ENCODE peak calls at places on chromosome 22, in five cellular contexts. One of them, this sample, is unnamed.

GRCh38 chr22:36546932-36547331 is 18.0 kb upstream of the EIF3D start:
- DNase-seq in fibroblast of lung: peak
- DNase-seq in neural crest cell: no peak
- DNase-seq in WERI-Rb-1: no peak
- DNase-seq in Calu3: peak
- DNase-seq in this sample: no peak

GRCh38 chr22:25048659-25049657 is 96.4 kb downstream of the KIAA1671 start:
- DNase-seq in neural crest cell: peak
- DNase-seq in fibroblast of lung: peak
- DNase-seq in Calu3: peak
- DNase-seq in WERI-Rb-1: peak
- DNase-seq in this sample: peak

GRCh38 chr22:17903564-17904295 is 120.6 kb downstream of the MICAL3 start:
- DNase-seq in neural crest cell: no peak
- DNase-seq in WERI-Rb-1: no peak
- DNase-seq in fibroblast of lung: no peak
- DNase-seq in Calu3: no peak
- DNase-seq in this sample: no peak

GRCh38 chr22:32336185-32336603 is 21.5 kb upstream of the RFPL3 start:
- DNase-seq in WERI-Rb-1: no peak
- DNase-seq in Calu3: no peak
- DNase-seq in fibroblast of lung: no peak
- DNase-seq in neural crest cell: no peak
- DNase-seq in this sample: no peak

GRCh38 chr22:35369996-35370395 is 10.9 kb upstream of the HMOX1 start:
- DNase-seq in WERI-Rb-1: peak
- DNase-seq in fibroblast of lung: no peak
- DNase-seq in neural crest cell: no peak
- DNase-seq in Calu3: no peak
- DNase-seq in this sample: no peak

GRCh38 chr22:27870234-27871191 is 48.5 kb downstream of the PITPNB start:
- DNase-seq in fibroblast of lung: no peak
- DNase-seq in WERI-Rb-1: no peak
- DNase-seq in Calu3: peak
- DNase-seq in neural crest cell: no peak
- DNase-seq in this sample: no peak

GRCh38 chr22:37105154-37105553 is 4.4 kb downstream of the TMPRSS6 start:
- DNase-seq in fibroblast of lung: no peak
- DNase-seq in WERI-Rb-1: no peak
- DNase-seq in neural crest cell: no peak
- DNase-seq in Calu3: no peak
- DNase-seq in this sample: no peak

GRCh38 chr22:27919943-27920755 is 1.1 kb upstream of the PITPNB start:
- DNase-seq in Calu3: no peak
- DNase-seq in WERI-Rb-1: peak
- DNase-seq in fibroblast of lung: peak
- DNase-seq in neural crest cell: peak
- DNase-seq in this sample: no peak

GRCh38 chr22:18057568-18058209 is 20.1 kb upstream of the PEX26 start:
- DNase-seq in fibroblast of lung: peak
- DNase-seq in WERI-Rb-1: no peak
- DNase-seq in Calu3: peak
- DNase-seq in neural crest cell: no peak
- DNase-seq in this sample: no peak

GRCh38 chr22:36325163-36326031 is 62.4 kb downstream of the MYH9 start:
- DNase-seq in neural crest cell: no peak
- DNase-seq in fibroblast of lung: peak
- DNase-seq in Calu3: no peak
- DNase-seq in WERI-Rb-1: no peak
- DNase-seq in this sample: no peak

GRCh38 chr22:21759133-21759532 is 23.5 kb upstream of the YPEL1 start:
- DNase-seq in fibroblast of lung: no peak
- DNase-seq in WERI-Rb-1: no peak
- DNase-seq in neural crest cell: no peak
- DNase-seq in Calu3: no peak
- DNase-seq in this sample: no peak

GRCh38 chr22:49330421-49331222 is 497.1 kb downstream of the BRD1 start:
- DNase-seq in Calu3: no peak
- DNase-seq in neural crest cell: no peak
- DNase-seq in WERI-Rb-1: no peak
- DNase-seq in fibroblast of lung: no peak
- DNase-seq in this sample: no peak

GRCh38 chr22:29041408-29041807 is 20.2 kb downstream of the C22orf31 start:
- DNase-seq in neural crest cell: no peak
- DNase-seq in Calu3: no peak
- DNase-seq in WERI-Rb-1: no peak
- DNase-seq in fibroblast of lung: peak
- DNase-seq in this sample: no peak

GRCh38 chr22:46149998-46150549 is at the start of gene PPARA:
- DNase-seq in WERI-Rb-1: peak
- DNase-seq in neural crest cell: peak
- DNase-seq in Calu3: peak
- DNase-seq in fibroblast of lung: peak
- DNase-seq in this sample: peak

GRCh38 chr22:24440270-24440717 is 12.9 kb downstream of the ADORA2A start:
- DNase-seq in WERI-Rb-1: no peak
- DNase-seq in fibroblast of lung: no peak
- DNase-seq in Calu3: no peak
- DNase-seq in neural crest cell: no peak
- DNase-seq in this sample: no peak

GRCh38 chr22:36470162-36470993 is 11.1 kb downstream of the TXN2 start:
- DNase-seq in neural crest cell: peak
- DNase-seq in fibroblast of lung: peak
- DNase-seq in WERI-Rb-1: peak
- DNase-seq in Calu3: peak
- DNase-seq in this sample: peak

GRCh38 chr22:46813816-46814597 is 51.6 kb downstream of the TBC1D22A start:
- DNase-seq in neural crest cell: no peak
- DNase-seq in Calu3: peak
- DNase-seq in WERI-Rb-1: no peak
- DNase-seq in fibroblast of lung: peak
- DNase-seq in this sample: no peak

GRCh38 chr22:28952857-28953256 is 69.5 kb downstream of the ZNRF3 start:
- DNase-seq in fibroblast of lung: peak
- DNase-seq in WERI-Rb-1: no peak
- DNase-seq in neural crest cell: no peak
- DNase-seq in Calu3: no peak
- DNase-seq in this sample: no peak

GRCh38 chr22:45548441-45548840 is 45.8 kb downstream of the FBLN1 start:
- DNase-seq in Calu3: no peak
- DNase-seq in fibroblast of lung: no peak
- DNase-seq in WERI-Rb-1: no peak
- DNase-seq in neural crest cell: no peak
- DNase-seq in this sample: no peak

GRCh38 chr22:43474161-43475101 is 62.6 kb downstream of the MPPED1 start:
- DNase-seq in neural crest cell: no peak
- DNase-seq in Calu3: no peak
- DNase-seq in WERI-Rb-1: no peak
- DNase-seq in fibroblast of lung: peak
- DNase-seq in this sample: no peak

GRCh38 chr22:30265851-30266444 is 703 bp downstream of the OSM start:
- DNase-seq in neural crest cell: no peak
- DNase-seq in WERI-Rb-1: no peak
- DNase-seq in Calu3: no peak
- DNase-seq in fibroblast of lung: no peak
- DNase-seq in this sample: peak

GRCh38 chr22:41770715-41771452 is 29.6 kb upstream of the CCDC134 start:
- DNase-seq in neural crest cell: no peak
- DNase-seq in Calu3: no peak
- DNase-seq in WERI-Rb-1: no peak
- DNase-seq in fibroblast of lung: no peak
- DNase-seq in this sample: no peak

GRCh38 chr22:24875862-24876506 is 70.0 kb downstream of the SGSM1 start:
- DNase-seq in Calu3: peak
- DNase-seq in WERI-Rb-1: no peak
- DNase-seq in fibroblast of lung: peak
- DNase-seq in neural crest cell: peak
- DNase-seq in this sample: no peak

GRCh38 chr22:42808516-42808915 is 48.6 kb downstream of the ARFGAP3 start:
- DNase-seq in fibroblast of lung: no peak
- DNase-seq in Calu3: no peak
- DNase-seq in WERI-Rb-1: no peak
- DNase-seq in neural crest cell: no peak
- DNase-seq in this sample: no peak

GRCh38 chr22:36435516-36436415 is 45.7 kb downstream of the TXN2 start:
- DNase-seq in fibroblast of lung: no peak
- DNase-seq in Calu3: peak
- DNase-seq in WERI-Rb-1: no peak
- DNase-seq in neural crest cell: no peak
- DNase-seq in this sample: peak

GRCh38 chr22:46114518-46115387 is 35.6 kb upstream of the PPARA start:
- DNase-seq in neural crest cell: no peak
- DNase-seq in fibroblast of lung: no peak
- DNase-seq in Calu3: peak
- DNase-seq in WERI-Rb-1: no peak
- DNase-seq in this sample: no peak

GRCh38 chr22:29457730-29458129 is 19.3 kb downstream of the RFPL1 start:
- DNase-seq in fibroblast of lung: peak
- DNase-seq in Calu3: peak
- DNase-seq in WERI-Rb-1: peak
- DNase-seq in neural crest cell: peak
- DNase-seq in this sample: no peak

GRCh38 chr22:19344420-19344819 is 52.9 kb upstream of the CLTCL1 start:
- DNase-seq in neural crest cell: no peak
- DNase-seq in fibroblast of lung: no peak
- DNase-seq in Calu3: no peak
- DNase-seq in WERI-Rb-1: no peak
- DNase-seq in this sample: no peak

GRCh38 chr22:49305215-49305965 is 522.3 kb downstream of the BRD1 start:
- DNase-seq in WERI-Rb-1: peak
- DNase-seq in neural crest cell: peak
- DNase-seq in Calu3: peak
- DNase-seq in fibroblast of lung: no peak
- DNase-seq in this sample: peak

GRCh38 chr22:49197500-49197899 is 630.2 kb downstream of the BRD1 start:
- DNase-seq in Calu3: no peak
- DNase-seq in WERI-Rb-1: no peak
- DNase-seq in fibroblast of lung: no peak
- DNase-seq in neural crest cell: no peak
- DNase-seq in this sample: no peak

GRCh38 chr22:40862013-40862412 is at the start of gene DNAJB7:
- DNase-seq in Calu3: no peak
- DNase-seq in WERI-Rb-1: no peak
- DNase-seq in fibroblast of lung: no peak
- DNase-seq in neural crest cell: no peak
- DNase-seq in this sample: no peak

GRCh38 chr22:37662039-37662438 is 3.5 kb downstream of the PDXP start:
- DNase-seq in Calu3: no peak
- DNase-seq in WERI-Rb-1: no peak
- DNase-seq in neural crest cell: no peak
- DNase-seq in fibroblast of lung: no peak
- DNase-seq in this sample: no peak

GRCh38 chr22:17974087-17974486 is 50.3 kb downstream of the MICAL3 start:
- DNase-seq in fibroblast of lung: no peak
- DNase-seq in neural crest cell: no peak
- DNase-seq in Calu3: no peak
- DNase-seq in WERI-Rb-1: no peak
- DNase-seq in this sample: no peak

GRCh38 chr22:31350410-31350863 is 4.3 kb upstream of the PATZ1 start:
- DNase-seq in Calu3: peak
- DNase-seq in fibroblast of lung: peak
- DNase-seq in neural crest cell: no peak
- DNase-seq in WERI-Rb-1: no peak
- DNase-seq in this sample: no peak

GRCh38 chr22:24482586-24482985 is 12.5 kb upstream of the UPB1 start:
- DNase-seq in neural crest cell: no peak
- DNase-seq in Calu3: no peak
- DNase-seq in fibroblast of lung: peak
- DNase-seq in WERI-Rb-1: no peak
- DNase-seq in this sample: no peak

GRCh38 chr22:30511903-30512302 is 6.4 kb upstream of the SEC14L4 start:
- DNase-seq in fibroblast of lung: no peak
- DNase-seq in Calu3: no peak
- DNase-seq in neural crest cell: no peak
- DNase-seq in WERI-Rb-1: no peak
- DNase-seq in this sample: no peak

GRCh38 chr22:30228509-30229359 is 17.8 kb downstream of the LIF start:
- DNase-seq in neural crest cell: no peak
- DNase-seq in Calu3: peak
- DNase-seq in fibroblast of lung: no peak
- DNase-seq in WERI-Rb-1: no peak
- DNase-seq in this sample: no peak

GRCh38 chr22:38347944-38348750 is 30.9 kb upstream of the CSNK1E start:
- DNase-seq in Calu3: no peak
- DNase-seq in fibroblast of lung: no peak
- DNase-seq in WERI-Rb-1: peak
- DNase-seq in neural crest cell: no peak
- DNase-seq in this sample: peak